ENCODE peak calls at places on chromosomes 11 and 22, in four cellular contexts. E is stimulated activated CD4-positive, alpha-beta T cell treated with anti-CD3 and anti-CD28 coated beads, Interleukin-12 subunit alpha, Interleukin-12 subunit beta, amount 100 ng/mL, for 4 hours; U is mucosa of descending colon; W is stimulated activated effector memory CD8-positive, alpha-beta T cell treated with anti-CD3 and anti-CD28 coated beads, Interleukin-12 subunit alpha, Interleukin-12 subunit beta, amount 100 ng/mL, for 72 hours. N is an unnamed sample.

GRCh38 chr11:12224537-12224893 is 114.1 kb downstream of the MICAL2 start:
- DNase-seq in U (peak), W (peak), E (peak), N (no peak)

GRCh38 chr11:27209562-27210005 is 153.4 kb downstream of the CCDC34 start:
- DNase-seq in E (no peak), W (no peak), U (no peak), N (no peak)

GRCh38 chr22:38246046-38246658 is 26.7 kb downstream of the TMEM184B start:
- DNase-seq in W (no peak), U (no peak), E (no peak), N (no peak)

GRCh38 chr11:72759468-72759867 is 7.3 kb upstream of the ARAP1 start:
- DNase-seq in U (no peak), W (no peak), E (no peak), N (no peak)

GRCh38 chr22:27687984-27688545 is 113.5 kb downstream of the MN1 start:
- DNase-seq in U (no peak), E (no peak), W (no peak), N (no peak)

GRCh38 chr11:126186031-126186698 is 25.3 kb downstream of the RPUSD4 start:
- DNase-seq in U (no peak), W (no peak), E (no peak), N (no peak)

GRCh38 chr11:44374001-44374400 is 64.1 kb upstream of the ALX4 start:
- DNase-seq in W (no peak), E (no peak), U (no peak), N (no peak)

GRCh38 chr22:41576877-41577276 is 12.8 kb downstream of the PMM1 start:
- DNase-seq in E (no peak), W (no peak), U (peak), N (no peak)

GRCh38 chr11:2414616-2415015 is 14.1 kb downstream of the TSSC4 start:
- DNase-seq in E (no peak), U (no peak), W (no peak), N (no peak)

GRCh38 chr11:29564501-29564900 is 452.3 kb downstream of the KCNA4 start:
- DNase-seq in E (no peak), W (no peak), U (no peak), N (no peak)

GRCh38 chr11:14905104-14906033 is 13.3 kb upstream of the CYP2R1 start:
- DNase-seq in U (peak), E (peak), W (peak), N (no peak)

GRCh38 chr11:3894128-3894731 is 38.8 kb downstream of the STIM1 start:
- DNase-seq in E (no peak), W (no peak), U (no peak), N (no peak)

GRCh38 chr11:18010271-18010670 is 2.6 kb downstream of the SERGEF start:
- DNase-seq in W (no peak), E (no peak), U (no peak), N (no peak)

GRCh38 chr11:61639816-61640443 is 40.3 kb upstream of the DAGLA start:
- DNase-seq in W (no peak), U (no peak), E (no peak), N (no peak)

GRCh38 chr11:10858505-10859360 is 880 bp upstream of the ZBED5 start:
- DNase-seq in E (peak), W (no peak), U (peak), N (no peak)

GRCh38 chr11:75387742-75388294 is 11.5 kb upstream of the RPS3 start:
- DNase-seq in E (no peak), U (no peak), W (no peak), N (no peak)

GRCh38 chr22:28381427-28382167 is 298.0 kb downstream of the TTC28 start:
- DNase-seq in E (no peak), U (no peak), W (no peak), N (no peak)

GRCh38 chr11:67269401-67270255 is 3.4 kb downstream of the GRK2 start:
- DNase-seq in W (no peak), E (no peak), U (peak), N (no peak)

GRCh38 chr22:17120281-17120680 is 879 bp downstream of the TMEM121B start:
- DNase-seq in E (peak), U (peak), W (peak), N (no peak)

GRCh38 chr11:119062779-119063178 is 4.8 kb upstream of the VPS11 start:
- DNase-seq in E (no peak), U (no peak), W (no peak), N (no peak)

GRCh38 chr11:66050581-66051231 is 1.5 kb upstream of the SF3B2 start:
- DNase-seq in E (no peak), W (no peak), U (no peak), N (no peak)

GRCh38 chr11:28384418-28384817 is 276.2 kb downstream of the METTL15 start:
- DNase-seq in E (no peak), W (no peak), U (no peak), N (peak)

GRCh38 chr11:95559899-95560298 is 229.7 kb downstream of the FAM76B start:
- DNase-seq in W (no peak), U (no peak), E (no peak), N (no peak)

GRCh38 chr11:9573054-9573774 is at the start of gene WEE1:
- DNase-seq in W (peak), U (peak), E (peak), N (peak)

GRCh38 chr22:39528080-39528661 is 4.4 kb downstream of the RPS19BP1 start:
- DNase-seq in W (no peak), U (no peak), E (no peak), N (no peak)

GRCh38 chr22:19631899-19632670 is 82.2 kb upstream of the SEPTIN5 start:
- DNase-seq in U (no peak), W (no peak), E (no peak), N (peak)

GRCh38 chr11:109423114-109423859 is 1.3 kb downstream of the C11orf87 start:
- DNase-seq in E (no peak), U (no peak), W (no peak), N (no peak)

GRCh38 chr11:104522650-104523049 is 358.7 kb upstream of the PDGFD start:
- DNase-seq in W (no peak), U (no peak), E (no peak), N (no peak)

N was measured in amniotic stem cell.